ENCODE peak calls at places on chromosome 6, in ten cellular contexts. One of them, this sample, is unnamed.
A peak's percentile ranks its signal among the peaks of the same experiment; 100 is the strongest.

GRCh38 chr6:75932067-75932466 is 140.4 kb downstream of the IMPG1 start:
- DNase-seq in spleen: no peak
- DNase-seq in neural crest cell: peak; percentile 58
- DNase-seq in HepG2: peak; percentile 49
- DNase-seq in psoas muscle: no peak
- DNase-seq in AG10803: no peak
- DNase-seq in astrocyte: no peak
- DNase-seq in PC-9: no peak
- DNase-seq in Calu3: peak; percentile 63
- DNase-seq in left ventricle myocardium inferior: peak; percentile 20
- DNase-seq in this sample: peak; percentile 11

GRCh38 chr6:156795825-156796224 is 18.6 kb downstream of the ARID1B start:
- DNase-seq in spleen: no peak
- DNase-seq in neural crest cell: no peak
- DNase-seq in HepG2: no peak
- DNase-seq in psoas muscle: no peak
- DNase-seq in AG10803: peak; percentile 49
- DNase-seq in astrocyte: no peak
- DNase-seq in PC-9: no peak
- DNase-seq in Calu3: no peak
- DNase-seq in left ventricle myocardium inferior: no peak
- DNase-seq in this sample: no peak

GRCh38 chr6:2579241-2579761 is 171.4 kb downstream of the MYLK4 start:
- DNase-seq in spleen: no peak
- DNase-seq in neural crest cell: no peak
- DNase-seq in HepG2: no peak
- DNase-seq in psoas muscle: no peak
- DNase-seq in AG10803: no peak
- DNase-seq in astrocyte: peak; percentile 4
- DNase-seq in PC-9: no peak
- DNase-seq in Calu3: no peak
- DNase-seq in left ventricle myocardium inferior: peak; percentile 21
- DNase-seq in this sample: no peak

GRCh38 chr6:77245026-77245425 is 218.3 kb downstream of the HTR1B start:
- DNase-seq in spleen: no peak
- DNase-seq in neural crest cell: no peak
- DNase-seq in HepG2: no peak
- DNase-seq in psoas muscle: no peak
- DNase-seq in AG10803: no peak
- DNase-seq in astrocyte: no peak
- DNase-seq in PC-9: no peak
- DNase-seq in Calu3: no peak
- DNase-seq in left ventricle myocardium inferior: no peak
- DNase-seq in this sample: no peak

GRCh38 chr6:88165087-88165876 is 865 bp downstream of the CNR1 start:
- DNase-seq in spleen: no peak
- DNase-seq in neural crest cell: no peak
- DNase-seq in HepG2: no peak
- DNase-seq in psoas muscle: no peak
- DNase-seq in AG10803: no peak
- DNase-seq in astrocyte: no peak
- DNase-seq in PC-9: no peak
- DNase-seq in Calu3: no peak
- DNase-seq in left ventricle myocardium inferior: no peak
- DNase-seq in this sample: no peak

GRCh38 chr6:52663120-52663934 is 7.6 kb upstream of the TMEM14A start:
- DNase-seq in spleen: no peak
- DNase-seq in neural crest cell: peak; percentile 37
- DNase-seq in HepG2: peak; percentile 77
- DNase-seq in psoas muscle: no peak
- DNase-seq in AG10803: peak; percentile 78
- DNase-seq in astrocyte: peak; percentile 55
- DNase-seq in PC-9: peak; percentile 45
- DNase-seq in Calu3: peak; percentile 53
- DNase-seq in left ventricle myocardium inferior: no peak
- DNase-seq in this sample: peak; percentile 65

GRCh38 chr6:34143884-34144580 is 1.9 kb downstream of the GRM4 start:
- DNase-seq in spleen: peak; percentile 79
- DNase-seq in neural crest cell: peak; percentile 75
- DNase-seq in HepG2: peak; percentile 24
- DNase-seq in psoas muscle: peak; percentile 65
- DNase-seq in AG10803: no peak
- DNase-seq in astrocyte: no peak
- DNase-seq in PC-9: no peak
- DNase-seq in Calu3: peak; percentile 63
- DNase-seq in left ventricle myocardium inferior: no peak
- DNase-seq in this sample: no peak

GRCh38 chr6:94389218-94389617 is 969.9 kb upstream of the EPHA7 start:
- DNase-seq in spleen: no peak
- DNase-seq in neural crest cell: no peak
- DNase-seq in HepG2: no peak
- DNase-seq in psoas muscle: no peak
- DNase-seq in AG10803: no peak
- DNase-seq in astrocyte: no peak
- DNase-seq in PC-9: no peak
- DNase-seq in Calu3: no peak
- DNase-seq in left ventricle myocardium inferior: no peak
- DNase-seq in this sample: no peak

GRCh38 chr6:1678966-1679690 is 69.4 kb downstream of the FOXC1 start:
- DNase-seq in spleen: no peak
- DNase-seq in neural crest cell: no peak
- DNase-seq in HepG2: peak; percentile 68
- DNase-seq in psoas muscle: peak; percentile 70
- DNase-seq in AG10803: no peak
- DNase-seq in astrocyte: peak; percentile 12
- DNase-seq in PC-9: no peak
- DNase-seq in Calu3: no peak
- DNase-seq in left ventricle myocardium inferior: no peak
- DNase-seq in this sample: no peak

GRCh38 chr6:159953091-159953581 is 15.7 kb upstream of the IGF2R start:
- DNase-seq in spleen: peak; percentile 84
- DNase-seq in neural crest cell: no peak
- DNase-seq in HepG2: no peak
- DNase-seq in psoas muscle: peak; percentile 75
- DNase-seq in AG10803: peak; percentile 78
- DNase-seq in astrocyte: no peak
- DNase-seq in PC-9: no peak
- DNase-seq in Calu3: no peak
- DNase-seq in left ventricle myocardium inferior: peak; percentile 31
- DNase-seq in this sample: no peak

GRCh38 chr6:114007451-114007953 is 36.6 kb upstream of the HDAC2 start:
- DNase-seq in spleen: no peak
- DNase-seq in neural crest cell: no peak
- DNase-seq in HepG2: no peak
- DNase-seq in psoas muscle: no peak
- DNase-seq in AG10803: no peak
- DNase-seq in astrocyte: peak; percentile 15
- DNase-seq in PC-9: peak; percentile 51
- DNase-seq in Calu3: no peak
- DNase-seq in left ventricle myocardium inferior: no peak
- DNase-seq in this sample: peak; percentile 66

GRCh38 chr6:11315743-11316437 is 83.4 kb upstream of the NEDD9 start:
- DNase-seq in spleen: no peak
- DNase-seq in neural crest cell: no peak
- DNase-seq in HepG2: no peak
- DNase-seq in psoas muscle: no peak
- DNase-seq in AG10803: peak; percentile 96
- DNase-seq in astrocyte: peak; percentile 96
- DNase-seq in PC-9: peak; percentile 85
- DNase-seq in Calu3: peak; percentile 47
- DNase-seq in left ventricle myocardium inferior: no peak
- DNase-seq in this sample: no peak

GRCh38 chr6:2634151-2634964 is 116.4 kb downstream of the MYLK4 start:
- DNase-seq in spleen: peak; percentile 95
- DNase-seq in neural crest cell: peak; percentile 91
- DNase-seq in HepG2: peak; percentile 51
- DNase-seq in psoas muscle: peak; percentile 90
- DNase-seq in AG10803: peak; percentile 70
- DNase-seq in astrocyte: peak; percentile 62
- DNase-seq in PC-9: peak; percentile 37
- DNase-seq in Calu3: peak; percentile 86
- DNase-seq in left ventricle myocardium inferior: peak; percentile 86
- DNase-seq in this sample: peak; percentile 77

GRCh38 chr6:89479902-89480301 is 47.0 kb downstream of the ANKRD6 start:
- DNase-seq in spleen: no peak
- DNase-seq in neural crest cell: no peak
- DNase-seq in HepG2: no peak
- DNase-seq in psoas muscle: no peak
- DNase-seq in AG10803: no peak
- DNase-seq in astrocyte: no peak
- DNase-seq in PC-9: no peak
- DNase-seq in Calu3: no peak
- DNase-seq in left ventricle myocardium inferior: no peak
- DNase-seq in this sample: no peak

GRCh38 chr6:129893513-129894098 is 32.5 kb upstream of the TMEM244 start:
- DNase-seq in spleen: no peak
- DNase-seq in neural crest cell: no peak
- DNase-seq in HepG2: no peak
- DNase-seq in psoas muscle: no peak
- DNase-seq in AG10803: peak; percentile 45
- DNase-seq in astrocyte: peak; percentile 20
- DNase-seq in PC-9: no peak
- DNase-seq in Calu3: no peak
- DNase-seq in left ventricle myocardium inferior: no peak
- DNase-seq in this sample: no peak

GRCh38 chr6:39950125-39950720 is 16.0 kb upstream of the MOCS1 start:
- DNase-seq in spleen: no peak
- DNase-seq in neural crest cell: no peak
- DNase-seq in HepG2: no peak
- DNase-seq in psoas muscle: no peak
- DNase-seq in AG10803: no peak
- DNase-seq in astrocyte: no peak
- DNase-seq in PC-9: no peak
- DNase-seq in Calu3: no peak
- DNase-seq in left ventricle myocardium inferior: no peak
- DNase-seq in this sample: no peak

GRCh38 chr6:137973201-137973600 is 106.1 kb downstream of the TNFAIP3 start:
- DNase-seq in spleen: no peak
- DNase-seq in neural crest cell: no peak
- DNase-seq in HepG2: no peak
- DNase-seq in psoas muscle: no peak
- DNase-seq in AG10803: peak; percentile 52
- DNase-seq in astrocyte: peak; percentile 16
- DNase-seq in PC-9: no peak
- DNase-seq in Calu3: no peak
- DNase-seq in left ventricle myocardium inferior: no peak
- DNase-seq in this sample: no peak

GRCh38 chr6:104995989-104996617 is 39.2 kb downstream of the LIN28B start:
- DNase-seq in spleen: no peak
- DNase-seq in neural crest cell: no peak
- DNase-seq in HepG2: no peak
- DNase-seq in psoas muscle: no peak
- DNase-seq in AG10803: peak; percentile 5
- DNase-seq in astrocyte: peak; percentile 11
- DNase-seq in PC-9: no peak
- DNase-seq in Calu3: no peak
- DNase-seq in left ventricle myocardium inferior: no peak
- DNase-seq in this sample: no peak

GRCh38 chr6:131372535-131372934 is 200.5 kb upstream of the ARG1 start:
- DNase-seq in spleen: no peak
- DNase-seq in neural crest cell: no peak
- DNase-seq in HepG2: no peak
- DNase-seq in psoas muscle: no peak
- DNase-seq in AG10803: peak; percentile 17
- DNase-seq in astrocyte: peak; percentile 53
- DNase-seq in PC-9: no peak
- DNase-seq in Calu3: no peak
- DNase-seq in left ventricle myocardium inferior: no peak
- DNase-seq in this sample: no peak

GRCh38 chr6:149289192-149289741 is 28.2 kb upstream of the TAB2 start:
- DNase-seq in spleen: no peak
- DNase-seq in neural crest cell: no peak
- DNase-seq in HepG2: peak; percentile 18
- DNase-seq in psoas muscle: no peak
- DNase-seq in AG10803: no peak
- DNase-seq in astrocyte: no peak
- DNase-seq in PC-9: no peak
- DNase-seq in Calu3: no peak
- DNase-seq in left ventricle myocardium inferior: no peak
- DNase-seq in this sample: no peak

GRCh38 chr6:154491567-154492470 is 18.7 kb downstream of the CNKSR3 start:
- DNase-seq in spleen: no peak
- DNase-seq in neural crest cell: no peak
- DNase-seq in HepG2: no peak
- DNase-seq in psoas muscle: no peak
- DNase-seq in AG10803: peak; percentile 33
- DNase-seq in astrocyte: no peak
- DNase-seq in PC-9: no peak
- DNase-seq in Calu3: no peak
- DNase-seq in left ventricle myocardium inferior: no peak
- DNase-seq in this sample: no peak

GRCh38 chr6:30542915-30543314 is 13.4 kb downstream of the GNL1 start:
- DNase-seq in spleen: no peak
- DNase-seq in neural crest cell: no peak
- DNase-seq in HepG2: no peak
- DNase-seq in psoas muscle: no peak
- DNase-seq in AG10803: no peak
- DNase-seq in astrocyte: no peak
- DNase-seq in PC-9: no peak
- DNase-seq in Calu3: no peak
- DNase-seq in left ventricle myocardium inferior: no peak
- DNase-seq in this sample: no peak
- TF ChIP-seq CTCF in spleen: no peak
- TF ChIP-seq CTCF in neural crest cell: no peak
- TF ChIP-seq CTCF in HepG2: no peak
- TF ChIP-seq CTCF in psoas muscle: no peak
- TF ChIP-seq CTCF in AG10803: no peak
- TF ChIP-seq CTCF in astrocyte: peak; percentile 27
- TF ChIP-seq CTCF in PC-9: peak; percentile 19
- TF ChIP-seq CTCF in Calu3: no peak
- TF ChIP-seq CTCF in left ventricle myocardium inferior: no peak
- TF ChIP-seq CTCF in this sample: no peak

GRCh38 chr6:170182781-170183120 is 108.1 kb downstream of the DLL1 start:
- DNase-seq in spleen: no peak
- DNase-seq in neural crest cell: no peak
- DNase-seq in HepG2: no peak
- DNase-seq in psoas muscle: no peak
- DNase-seq in AG10803: no peak
- DNase-seq in astrocyte: no peak
- DNase-seq in PC-9: no peak
- DNase-seq in Calu3: no peak
- DNase-seq in left ventricle myocardium inferior: no peak
- DNase-seq in this sample: no peak
- TF ChIP-seq CTCF in spleen: no peak
- TF ChIP-seq CTCF in neural crest cell: no peak
- TF ChIP-seq CTCF in HepG2: no peak
- TF ChIP-seq CTCF in psoas muscle: no peak
- TF ChIP-seq CTCF in AG10803: no peak
- TF ChIP-seq CTCF in astrocyte: no peak
- TF ChIP-seq CTCF in PC-9: no peak
- TF ChIP-seq CTCF in Calu3: no peak
- TF ChIP-seq CTCF in left ventricle myocardium inferior: no peak
- TF ChIP-seq CTCF in this sample: no peak

GRCh38 chr6:109238405-109238804 is 143.1 kb downstream of the CEP57L1 start:
- DNase-seq in spleen: no peak
- DNase-seq in neural crest cell: no peak
- DNase-seq in HepG2: no peak
- DNase-seq in psoas muscle: no peak
- DNase-seq in AG10803: peak; percentile 26
- DNase-seq in astrocyte: no peak
- DNase-seq in PC-9: no peak
- DNase-seq in Calu3: no peak
- DNase-seq in left ventricle myocardium inferior: no peak
- DNase-seq in this sample: no peak
- TF ChIP-seq CTCF in spleen: no peak
- TF ChIP-seq CTCF in neural crest cell: no peak
- TF ChIP-seq CTCF in HepG2: no peak
- TF ChIP-seq CTCF in psoas muscle: no peak
- TF ChIP-seq CTCF in AG10803: no peak
- TF ChIP-seq CTCF in astrocyte: no peak
- TF ChIP-seq CTCF in PC-9: no peak
- TF ChIP-seq CTCF in Calu3: no peak
- TF ChIP-seq CTCF in left ventricle myocardium inferior: no peak
- TF ChIP-seq CTCF in this sample: no peak

GRCh38 chr6:85372188-85372914 is 77.5 kb upstream of the NT5E start:
- DNase-seq in spleen: no peak
- DNase-seq in neural crest cell: no peak
- DNase-seq in HepG2: peak; percentile 16
- DNase-seq in psoas muscle: no peak
- DNase-seq in AG10803: no peak
- DNase-seq in astrocyte: no peak
- DNase-seq in PC-9: no peak
- DNase-seq in Calu3: no peak
- DNase-seq in left ventricle myocardium inferior: no peak
- DNase-seq in this sample: no peak
- TF ChIP-seq CTCF in spleen: no peak
- TF ChIP-seq CTCF in neural crest cell: no peak
- TF ChIP-seq CTCF in HepG2: peak; percentile 44
- TF ChIP-seq CTCF in psoas muscle: no peak
- TF ChIP-seq CTCF in AG10803: no peak
- TF ChIP-seq CTCF in astrocyte: no peak
- TF ChIP-seq CTCF in PC-9: no peak
- TF ChIP-seq CTCF in Calu3: no peak
- TF ChIP-seq CTCF in left ventricle myocardium inferior: no peak
- TF ChIP-seq CTCF in this sample: no peak

This sample was measured in DND-41.